ENCODE peak calls at places on chromosomes 13 and 19, in ten cellular contexts. X, W, B, H, K, O, E, C, U and L are unnamed samples.

GRCh38 chr19:35006342-35006998 is 6.3 kb downstream of the GRAMD1A start:
- DNase-seq in X (no peak), W (peak), B (no peak), H (peak), K (no peak), O (no peak), E (peak), C (no peak), U (no peak), L (no peak)

GRCh38 chr13:109875746-109876145 is 89.4 kb upstream of the IRS2 start:
- DNase-seq in X (no peak), W (no peak), B (no peak), H (no peak), K (no peak), O (no peak), E (no peak), C (no peak), U (no peak), L (no peak)

GRCh38 chr19:45670670-45671453 is 2.8 kb downstream of the GIPR start:
- DNase-seq in X (peak), W (peak), B (peak), H (peak), K (no peak), O (peak), E (peak), C (peak), U (no peak), L (peak)

GRCh38 chr13:79937311-79938243 is 403.3 kb downstream of the SPRY2 start:
- DNase-seq in X (no peak), W (no peak), B (no peak), H (no peak), K (no peak), O (no peak), E (no peak), C (no peak), U (no peak), L (no peak)

GRCh38 chr19:41546386-41546789 is 29.6 kb upstream of the CEACAM21 start:
- DNase-seq in X (no peak), W (no peak), B (no peak), H (no peak), K (no peak), O (peak), E (no peak), C (no peak), U (no peak), L (no peak)

GRCh38 chr19:46192990-46193650 is 36.4 kb upstream of the IGFL1 start:
- DNase-seq in X (peak), W (peak), B (no peak), H (peak), K (no peak), O (peak), E (peak), C (no peak), U (no peak), L (no peak)

GRCh38 chr19:43789029-43789428 is 8.3 kb upstream of the KCNN4 start:
- DNase-seq in X (no peak), W (no peak), B (no peak), H (peak), K (no peak), O (no peak), E (peak), C (no peak), U (no peak), L (peak)

GRCh38 chr13:107203146-107203847 is 635.4 kb upstream of the ARGLU1 start:
- DNase-seq in X (no peak), W (peak), B (no peak), H (peak), K (no peak), O (peak), E (peak), C (no peak), U (no peak), L (peak)

GRCh38 chr13:112897956-112898785 is 70.8 kb upstream of the MCF2L start:
- DNase-seq in X (no peak), W (no peak), B (no peak), H (no peak), K (peak), O (no peak), E (no peak), C (no peak), U (no peak), L (no peak)

GRCh38 chr13:101624981-101625380 is 172.5 kb downstream of the ITGBL1 start:
- DNase-seq in X (no peak), W (no peak), B (peak), H (no peak), K (no peak), O (peak), E (no peak), C (no peak), U (no peak), L (no peak)

GRCh38 chr19:34513767-34514166 is 32.2 kb downstream of the WTIP start:
- DNase-seq in X (no peak), W (no peak), B (no peak), H (no peak), K (no peak), O (no peak), E (no peak), C (no peak), U (no peak), L (no peak)

GRCh38 chr19:6498294-6499036 is 3.6 kb downstream of the TUBB4A start:
- DNase-seq in X (no peak), W (no peak), B (no peak), H (no peak), K (no peak), O (no peak), E (no peak), C (no peak), U (no peak), L (no peak)

GRCh38 chr19:17441241-17442135 is 7.0 kb downstream of the TMEM221 start:
- DNase-seq in X (no peak), W (no peak), B (no peak), H (peak), K (no peak), O (peak), E (peak), C (no peak), U (no peak), L (peak)

GRCh38 chr13:25248071-25248470 is 39.2 kb downstream of the MTMR6 start:
- DNase-seq in X (no peak), W (no peak), B (peak), H (no peak), K (no peak), O (peak), E (no peak), C (no peak), U (no peak), L (no peak)

GRCh38 chr13:74920945-74921725 is 560.8 kb downstream of the TBC1D4 start:
- DNase-seq in X (no peak), W (no peak), B (peak), H (peak), K (no peak), O (peak), E (no peak), C (no peak), U (no peak), L (no peak)

GRCh38 chr13:95921485-95921884 is 131.7 kb downstream of the UGGT2 start:
- DNase-seq in X (no peak), W (no peak), B (no peak), H (peak), K (no peak), O (peak), E (no peak), C (no peak), U (peak), L (no peak)

GRCh38 chr13:20776751-20777150 is 3.0 kb upstream of the EEF1AKMT1 start:
- DNase-seq in X (no peak), W (no peak), B (no peak), H (no peak), K (no peak), O (no peak), E (no peak), C (no peak), U (no peak), L (no peak)

GRCh38 chr19:41887711-41888382 is 4.9 kb downstream of the ARHGEF1 start:
- DNase-seq in X (peak), W (peak), B (peak), H (peak), K (no peak), O (peak), E (no peak), C (peak), U (no peak), L (peak)

GRCh38 chr19:6730153-6730804 is 7.1 kb downstream of the GPR108 start:
- DNase-seq in X (no peak), W (no peak), B (no peak), H (no peak), K (no peak), O (peak), E (no peak), C (no peak), U (no peak), L (peak)

GRCh38 chr19:17209126-17210036 is 5.8 kb upstream of the USE1 start:
- DNase-seq in X (no peak), W (peak), B (peak), H (peak), K (no peak), O (peak), E (no peak), C (no peak), U (no peak), L (peak)

GRCh38 chr13:40550130-40550529 is 116.3 kb downstream of the FOXO1 start:
- DNase-seq in X (peak), W (no peak), B (no peak), H (no peak), K (no peak), O (no peak), E (no peak), C (no peak), U (no peak), L (no peak)

GRCh38 chr19:14406645-14407331 is 12.4 kb downstream of the DDX39A start:
- DNase-seq in X (no peak), W (no peak), B (no peak), H (no peak), K (no peak), O (no peak), E (no peak), C (no peak), U (no peak), L (no peak)

GRCh38 chr19:12990853-12991252 is 4.4 kb upstream of the NFIX start:
- DNase-seq in X (no peak), W (no peak), B (no peak), H (no peak), K (no peak), O (no peak), E (no peak), C (no peak), U (no peak), L (no peak)

GRCh38 chr13:24407844-24408243 is 98.5 kb downstream of the C1QTNF9 start:
- DNase-seq in X (no peak), W (no peak), B (no peak), H (no peak), K (no peak), O (no peak), E (no peak), C (no peak), U (no peak), L (no peak)

GRCh38 chr19:35644987-35645679 is 3.0 kb upstream of the COX6B1 start:
- DNase-seq in X (no peak), W (peak), B (peak), H (no peak), K (peak), O (peak), E (peak), C (peak), U (no peak), L (peak)

GRCh38 chr13:23588576-23589141 is 18.4 kb downstream of the TNFRSF19 start:
- DNase-seq in X (no peak), W (no peak), B (no peak), H (no peak), K (no peak), O (no peak), E (no peak), C (no peak), U (no peak), L (no peak)

GRCh38 chr13:58879114-58879513 is 1247.6 kb downstream of the PCDH17 start:
- DNase-seq in X (no peak), W (no peak), B (no peak), H (no peak), K (no peak), O (no peak), E (no peak), C (no peak), U (no peak), L (no peak)

GRCh38 chr19:4730740-4731171 is 7.1 kb upstream of the DPP9 start:
- DNase-seq in X (no peak), W (peak), B (no peak), H (no peak), K (no peak), O (peak), E (no peak), C (peak), U (no peak), L (peak)
- TF ChIP-seq CTCF in X (peak), W (peak), B (peak), H (peak), K (peak), O (peak), E (peak), C (peak), U (peak), L (no peak)

GRCh38 chr13:42384265-42384664 is 112.3 kb downstream of the AKAP11 start:
- DNase-seq in X (peak), W (no peak), B (no peak), H (no peak), K (no peak), O (no peak), E (no peak), C (no peak), U (no peak), L (no peak)

GRCh38 chr13:42379241-42379640 is 107.3 kb downstream of the AKAP11 start:
- DNase-seq in X (no peak), W (no peak), B (no peak), H (no peak), K (no peak), O (no peak), E (no peak), C (no peak), U (no peak), L (no peak)

GRCh38 chr13:42378383-42378780 is 106.4 kb downstream of the AKAP11 start:
- DNase-seq in X (no peak), W (no peak), B (peak), H (no peak), K (no peak), O (peak), E (no peak), C (no peak), U (no peak), L (no peak)

GRCh38 chr13:42380420-42381164 is 108.6 kb downstream of the AKAP11 start:
- DNase-seq in X (no peak), W (no peak), B (peak), H (no peak), K (no peak), O (peak), E (no peak), C (no peak), U (no peak), L (no peak)

GRCh38 chr13:42381165-42381425 is 109.1 kb downstream of the AKAP11 start:
- DNase-seq in X (no peak), W (no peak), B (no peak), H (no peak), K (no peak), O (no peak), E (no peak), C (no peak), U (no peak), L (no peak)
- TF ChIP-seq CTCF in X (no peak), W (no peak), B (no peak), H (no peak), K (no peak), O (no peak), E (no peak), C (no peak), U (no peak), L (no peak)

DNA sequence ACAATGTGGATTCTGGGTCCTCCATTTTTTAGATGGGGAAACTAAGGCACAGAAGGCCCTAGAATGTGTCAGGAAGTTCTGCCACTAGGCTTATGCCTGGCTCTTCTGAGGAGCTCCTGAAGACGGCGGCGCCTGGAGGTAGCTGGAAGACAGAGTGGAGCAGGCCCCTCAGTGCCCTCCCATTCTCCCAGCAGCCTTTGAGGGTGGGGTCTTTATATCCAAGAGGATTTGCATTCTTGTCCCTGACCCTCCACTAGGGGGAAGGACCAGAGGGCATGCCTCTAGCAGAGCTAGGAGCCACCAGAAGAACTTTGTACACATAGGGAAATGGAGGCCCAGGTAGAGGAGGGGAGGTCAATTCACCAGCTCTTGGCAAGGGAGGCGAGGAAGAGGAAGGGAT is 9.4 kb downstream of the CELF5 start:
- DNase-seq in X (no peak), W (no peak), B (no peak), H (no peak), K (no peak), O (no peak), E (no peak), C (no peak), U (no peak), L (no peak)
- TF ChIP-seq CTCF in X (no peak), W (no peak), B (no peak), H (no peak), K (no peak), O (no peak), E (no peak), C (no peak), U (no peak), L (no peak)

GRCh38 chr19:47507924-47508553 is 6.8 kb downstream of the NAPA start:
- DNase-seq in X (no peak), W (no peak), B (no peak), H (no peak), K (no peak), O (no peak), E (no peak), C (no peak), U (no peak), L (no peak)
- TF ChIP-seq CTCF in X (no peak), W (no peak), B (no peak), H (no peak), K (no peak), O (no peak), E (no peak), C (no peak), U (no peak), L (no peak)

DNA sequence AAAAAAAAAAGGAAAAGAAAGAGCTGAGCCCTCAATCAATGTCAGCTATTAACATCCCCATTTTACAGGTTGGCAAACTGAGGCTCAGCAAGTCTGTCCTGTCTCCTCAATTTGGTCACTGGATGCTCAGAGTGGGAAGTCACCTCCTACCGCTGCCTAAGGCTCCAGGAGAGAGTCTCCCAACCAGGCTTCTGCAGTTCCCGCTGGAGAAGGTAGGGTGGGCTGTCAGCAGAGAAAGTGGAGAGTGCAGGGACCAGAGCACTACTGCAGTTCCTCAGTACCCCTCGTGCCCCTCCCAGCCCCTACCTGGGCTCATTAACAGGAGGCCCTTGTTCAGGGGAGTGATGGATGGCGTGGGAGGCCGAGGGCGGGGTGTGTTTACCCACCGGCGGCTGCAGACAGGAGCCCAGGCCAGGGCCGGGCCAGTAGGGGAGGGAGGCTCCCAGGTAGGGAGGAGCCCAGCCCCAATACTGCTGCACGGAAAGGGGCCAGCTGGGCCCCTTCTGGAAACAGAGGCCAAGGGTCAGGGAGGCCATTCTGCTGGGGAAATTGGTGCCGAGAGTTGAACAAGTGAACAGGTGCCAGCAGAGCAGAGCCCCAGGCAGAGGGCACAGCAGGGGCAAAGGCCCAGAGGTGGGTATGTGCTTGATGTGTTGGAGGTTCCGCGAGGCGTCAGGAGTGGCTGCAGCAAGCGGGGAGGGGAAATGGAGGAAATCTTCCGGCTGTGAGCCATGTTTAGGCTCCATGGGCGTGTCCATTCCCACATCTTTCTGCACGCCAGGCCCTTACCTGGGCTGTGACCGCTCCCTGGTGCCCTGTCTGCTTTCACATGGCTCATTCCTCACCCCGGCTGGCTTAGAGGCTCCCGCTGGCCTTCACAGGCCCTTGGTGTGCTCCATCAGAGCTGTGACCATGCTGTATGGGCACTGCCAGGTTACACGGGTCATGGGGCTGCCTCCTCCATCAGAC is 7.6 kb upstream of the COMP start:
- DNase-seq in X (no peak), W (peak), B (no peak), H (no peak), K (no peak), O (no peak), E (no peak), C (peak), U (no peak), L (peak)
- TF ChIP-seq CTCF in X (no peak), W (no peak), B (no peak), H (peak), K (no peak), O (no peak), E (no peak), C (peak), U (no peak), L (no peak)